ENCODE peak calls at places on chromosomes 7 and 10, in five cellular contexts. J is Peyer's patch, H is nephron progenitor cell, E is cardiac fibroblast, B is IMR-90. D is an unnamed sample.

GRCh38 chr10:58952747-58953466 is 223.5 kb upstream of the PHYHIPL start:
- DNase-seq in E (peak; percentile 67), J (no peak), H (peak; percentile 54), B (peak; percentile 42), D (peak; percentile 65)

GRCh38 chr10:111756541-111757061 is 427.0 kb downstream of the GPAM start:
- DNase-seq in B (no peak), J (no peak), H (peak; percentile 53), E (no peak), D (peak; percentile 69)

GRCh38 chr7:35831208-35831607 is 30.4 kb downstream of the SEPTIN7 start:
- DNase-seq in H (no peak), E (peak; percentile 36), J (no peak), B (peak; percentile 50), D (no peak)

GRCh38 chr7:55124989-55125875 is 106.4 kb downstream of the EGFR start:
- DNase-seq in J (no peak), B (no peak), H (no peak), E (no peak), D (peak; percentile 64)

GRCh38 chr10:73906524-73907447 is 4.1 kb upstream of the PLAU start:
- DNase-seq in J (no peak), H (peak; percentile 62), E (peak; percentile 99), B (peak; percentile 100), D (peak; percentile 99)

GRCh38 chr7:91780526-91780925 is 100.0 kb downstream of the MTERF1 start:
- DNase-seq in B (no peak), J (no peak), E (peak; percentile 8), H (no peak), D (no peak)

GRCh38 chr7:139776486-139777303 is 1.1 kb downstream of the HIPK2 start:
- DNase-seq in E (peak; percentile 56), J (peak; percentile 51), B (peak; percentile 54), H (no peak), D (peak; percentile 40)

GRCh38 chr7:91636129-91636724 is 244.3 kb downstream of the MTERF1 start:
- DNase-seq in B (no peak), E (peak; percentile 48), J (no peak), H (peak; percentile 11), D (peak; percentile 43)

GRCh38 chr10:49187044-49187484 is 1.1 kb downstream of the TMEM273 start:
- DNase-seq in B (no peak), H (no peak), E (no peak), J (peak; percentile 61), D (no peak)

GRCh38 chr7:18927134-18927533 is 190.3 kb downstream of the TWIST1 start:
- DNase-seq in H (no peak), E (no peak), J (no peak), B (peak; percentile 72), D (peak; percentile 50)

GRCh38 chr7:28919510-28919909 is 38.6 kb downstream of the TRIL start:
- DNase-seq in J (no peak), H (no peak), E (no peak), B (peak; percentile 18), D (no peak)

GRCh38 chr10:124520553-124521428 is 59.2 kb downstream of the LHPP start:
- DNase-seq in E (no peak), H (no peak), B (peak; percentile 19), J (no peak), D (no peak)
- TF ChIP-seq CTCF in E (no peak), H (no peak), B (no peak), J (no peak), D (no peak)

DNA sequence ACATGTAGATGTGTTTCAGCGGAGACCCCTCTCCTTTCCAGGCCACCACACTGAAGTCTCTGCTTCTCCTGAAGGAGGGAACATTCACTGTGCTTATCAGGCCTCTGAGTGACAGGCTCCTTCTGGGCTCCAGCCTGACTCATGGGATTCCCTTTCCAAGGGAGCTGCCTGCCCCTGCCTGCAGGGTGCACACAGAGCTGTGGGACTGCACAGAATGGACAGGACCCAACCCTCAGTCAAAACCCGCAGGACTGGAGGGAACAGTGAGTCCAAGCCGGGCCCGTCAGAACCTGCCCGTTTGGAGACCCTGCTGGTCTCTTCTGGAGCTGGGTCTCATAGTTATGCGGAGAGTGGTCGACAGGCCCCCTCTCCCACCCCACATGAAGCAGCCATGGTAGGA is 32.6 kb downstream of the PLAC9 start:
- DNase-seq in H (no peak), B (peak; percentile 67), J (no peak), E (peak; percentile 73), D (peak; percentile 56)
- TF ChIP-seq CTCF in H (no peak), B (peak; percentile 43), J (no peak), E (peak; percentile 39), D (peak; percentile 17)

GRCh38 chr7:80781561-80781979 is 137.3 kb downstream of the SEMA3C start:
- DNase-seq in E (peak; percentile 94), J (no peak), H (no peak), B (peak; percentile 71), D (peak; percentile 94)
- TF ChIP-seq CTCF in E (peak; percentile 16), J (no peak), H (no peak), B (no peak), D (peak; percentile 21)

GRCh38 chr10:132644544-132645530 is 107.2 kb downstream of the INPP5A start:
- DNase-seq in B (no peak), E (no peak), H (no peak), J (no peak), D (no peak)

GRCh38 chr10:132645630-132646442 is 108.2 kb downstream of the INPP5A start:
- DNase-seq in H (no peak), E (no peak), J (no peak), B (no peak), D (no peak)

GRCh38 chr10:132642732-132643008 is 105.1 kb downstream of the INPP5A start:
- DNase-seq in E (no peak), B (no peak), H (no peak), J (no peak), D (no peak)

GRCh38 chr10:132641966-132642731 is 104.6 kb downstream of the INPP5A start:
- DNase-seq in H (no peak), J (no peak), E (no peak), B (no peak), D (no peak)

DNA sequence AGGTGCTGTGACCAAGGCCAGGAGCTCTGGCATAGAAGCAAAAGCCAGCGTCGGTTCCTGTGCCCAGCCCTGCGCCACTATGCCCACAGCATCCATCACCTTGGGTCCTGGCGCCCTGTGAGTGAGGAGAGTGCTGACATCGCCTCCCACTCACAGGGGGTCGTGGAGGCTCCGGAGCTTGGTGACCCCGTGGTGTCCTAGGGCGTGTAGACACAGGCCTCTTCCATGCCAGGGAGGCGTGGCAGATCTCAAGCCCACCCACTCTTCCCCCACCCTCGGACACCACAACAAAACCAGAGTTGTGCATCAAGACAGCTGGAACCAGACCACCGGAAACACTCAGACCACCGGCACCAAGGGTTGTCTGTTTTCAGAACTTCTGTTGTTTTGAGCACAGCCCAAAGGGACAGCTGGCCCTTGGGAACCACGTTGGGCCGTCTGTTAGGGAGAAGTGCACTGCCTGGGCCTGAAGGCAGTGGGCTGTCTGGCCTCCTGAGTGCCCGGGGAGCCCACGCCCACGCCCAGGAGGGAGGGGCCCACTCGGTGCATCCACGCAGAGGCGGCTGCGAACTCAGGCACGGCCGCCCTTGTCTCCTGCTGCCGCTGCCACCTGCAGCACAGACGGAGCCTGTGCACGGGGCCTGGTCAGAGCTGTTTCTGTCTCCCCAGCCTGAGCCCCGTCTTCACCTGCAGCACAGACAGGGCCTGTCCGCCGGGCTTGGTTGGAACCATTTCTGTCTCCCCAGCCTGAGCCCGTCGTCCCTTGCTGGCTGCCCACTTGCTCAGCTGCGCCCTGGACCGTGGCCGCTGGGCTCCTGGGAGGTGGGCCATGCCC is 106.3 kb downstream of the INPP5A start:
- DNase-seq in J (no peak), B (no peak), H (no peak), E (no peak), D (no peak)
- TF ChIP-seq CTCF in J (no peak), B (no peak), H (no peak), E (no peak), D (no peak)

GRCh38 chr10:72240371-72240770 is 24.3 kb upstream of the ASCC1 start:
- DNase-seq in H (no peak), E (no peak), B (no peak), J (no peak), D (no peak)
- TF ChIP-seq CTCF in H (no peak), E (no peak), B (no peak), J (no peak), D (no peak)

DNA sequence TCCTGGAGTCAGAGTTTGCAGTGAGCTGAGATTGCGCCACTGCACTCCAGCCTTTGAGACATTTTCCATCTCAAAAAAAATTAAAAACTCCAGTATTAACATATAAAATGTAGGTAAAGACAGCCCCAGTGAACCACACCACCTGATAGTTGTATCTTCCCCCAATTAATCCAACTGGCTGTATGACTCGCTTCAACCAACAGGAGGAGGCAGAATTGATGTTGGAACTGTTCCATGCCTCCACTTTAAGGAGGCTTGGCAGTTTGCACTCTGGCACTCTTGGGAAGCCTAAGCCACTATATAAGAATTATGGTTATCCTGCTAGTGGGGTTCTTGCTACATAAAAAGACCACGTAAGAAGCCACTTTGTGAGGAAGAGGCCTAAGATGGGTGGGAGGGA is 72.7 kb downstream of the STK17A start:
- DNase-seq in H (no peak), B (no peak), E (no peak), J (no peak), D (peak; percentile 24)
- TF ChIP-seq CTCF in H (no peak), B (no peak), E (no peak), J (no peak), D (no peak)

GRCh38 chr10:125554753-125555152 is 128.2 kb downstream of the TEX36 start:
- DNase-seq in J (no peak), H (no peak), B (no peak), E (no peak), D (no peak)
- TF ChIP-seq CTCF in J (no peak), H (no peak), B (no peak), E (no peak), D (no peak)

DNA sequence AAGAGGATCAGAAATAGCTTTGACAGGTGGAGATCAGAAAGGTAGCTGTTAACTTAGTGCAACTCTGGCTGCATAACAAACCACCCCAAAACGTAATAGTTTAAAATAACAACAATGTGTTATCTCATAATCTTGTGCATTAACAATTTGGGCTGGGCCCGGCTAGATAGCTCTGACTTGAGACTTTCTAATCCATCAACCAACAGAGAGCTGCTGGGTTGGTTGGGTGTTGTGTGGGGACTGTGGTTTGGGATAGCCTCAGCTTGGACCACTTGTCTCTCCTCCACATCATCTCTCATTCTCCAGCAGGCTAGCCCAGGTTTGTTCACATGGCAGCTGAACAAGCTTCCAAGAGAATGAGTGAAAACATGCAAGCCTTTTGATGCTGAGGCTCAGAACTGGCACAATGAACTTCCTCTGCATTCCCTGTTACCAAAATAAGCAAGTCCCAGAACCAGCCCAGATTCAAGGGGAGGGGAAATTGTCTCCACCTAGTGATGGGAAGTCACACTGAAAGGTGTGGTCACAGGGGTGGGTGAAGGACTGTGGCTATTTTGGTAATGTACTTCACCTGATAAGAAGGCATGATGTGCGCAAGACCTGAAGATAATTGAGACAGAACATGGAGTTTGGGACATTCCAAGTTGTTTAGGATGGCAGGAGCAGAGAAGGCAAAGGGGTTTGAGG is 20.4 kb upstream of the ASAH2 start:
- DNase-seq in J (no peak), B (no peak), H (no peak), E (no peak), D (no peak)
- TF ChIP-seq CTCF in J (no peak), B (no peak), H (no peak), E (no peak), D (no peak)

DNA sequence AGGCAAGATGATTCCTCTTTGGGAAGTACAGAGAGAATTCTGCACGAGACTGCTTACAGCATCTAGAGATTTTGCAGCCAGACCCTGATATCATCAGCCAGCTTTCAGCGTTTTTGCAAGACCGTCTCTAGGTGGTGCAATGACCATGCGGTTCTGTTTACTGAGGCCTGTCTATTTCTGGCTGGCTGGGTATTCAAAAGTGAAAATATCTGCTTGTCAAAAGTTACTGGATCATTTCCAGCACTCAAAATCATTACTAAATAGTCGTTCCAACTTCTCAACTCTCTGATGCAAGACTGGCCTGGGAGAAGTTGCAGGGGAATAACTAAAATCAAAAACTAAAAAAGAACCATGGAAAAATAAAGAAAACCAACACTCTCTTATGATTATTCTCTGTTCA is 240.1 kb downstream of the ELMO1 start:
- DNase-seq in J (no peak), B (peak; percentile 62), E (peak; percentile 95), H (peak; percentile 31), D (peak; percentile 93)
- TF ChIP-seq CTCF in J (no peak), B (peak; percentile 52), E (peak; percentile 28), H (peak; percentile 48), D (peak; percentile 67)